ENCODE peak calls at places on chromosomes 3 and 15, in four cellular contexts. One of them, this sample, is unnamed.

GRCh38 chr15:74983725-74984231 is 11.6 kb upstream of the SCAMP5 start:
- DNase-seq in psoas muscle: no peak
- DNase-seq in spleen: peak; percentile 10
- DNase-seq in caudate nucleus: no peak
- DNase-seq in this sample: peak; percentile 77

GRCh38 chr3:64445318-64446300 is 220.3 kb upstream of the PRICKLE2 start:
- DNase-seq in psoas muscle: no peak
- DNase-seq in spleen: no peak
- DNase-seq in caudate nucleus: no peak
- DNase-seq in this sample: no peak

GRCh38 chr15:101288905-101289513 is 6.0 kb downstream of the SNRPA1 start:
- DNase-seq in psoas muscle: no peak
- DNase-seq in spleen: no peak
- DNase-seq in caudate nucleus: no peak
- DNase-seq in this sample: peak; percentile 75

GRCh38 chr15:72532991-72533601 is 59.0 kb downstream of the ARIH1 start:
- DNase-seq in psoas muscle: no peak
- DNase-seq in spleen: no peak
- DNase-seq in caudate nucleus: no peak
- DNase-seq in this sample: no peak

GRCh38 chr3:52331091-52331490 is 15.0 kb downstream of the DNAH1 start:
- DNase-seq in psoas muscle: no peak
- DNase-seq in spleen: no peak
- DNase-seq in caudate nucleus: no peak
- DNase-seq in this sample: no peak

GRCh38 chr15:70826634-70827033 is 27.3 kb downstream of the LARP6 start:
- DNase-seq in psoas muscle: peak; percentile 63
- DNase-seq in spleen: no peak
- DNase-seq in caudate nucleus: no peak
- DNase-seq in this sample: peak; percentile 38

GRCh38 chr15:97929456-97930229 is 30.9 kb upstream of the ARRDC4 start:
- DNase-seq in psoas muscle: no peak
- DNase-seq in spleen: no peak
- DNase-seq in caudate nucleus: no peak
- DNase-seq in this sample: no peak

GRCh38 chr3:138328341-138328740 is 1.3 kb downstream of the NME9 start:
- DNase-seq in psoas muscle: no peak
- DNase-seq in spleen: no peak
- DNase-seq in caudate nucleus: no peak
- DNase-seq in this sample: peak; percentile 31

GRCh38 chr15:58190419-58190818 is 52.2 kb downstream of the AQP9 start:
- DNase-seq in psoas muscle: no peak
- DNase-seq in spleen: no peak
- DNase-seq in caudate nucleus: no peak
- DNase-seq in this sample: no peak

GRCh38 chr3:170410428-170411029 is 8.1 kb upstream of the CLDN11 start:
- DNase-seq in psoas muscle: no peak
- DNase-seq in spleen: no peak
- DNase-seq in caudate nucleus: no peak
- DNase-seq in this sample: peak; percentile 39

GRCh38 chr3:52140000-52140399 is 14.2 kb downstream of the POC1A start:
- DNase-seq in psoas muscle: peak; percentile 75
- DNase-seq in spleen: no peak
- DNase-seq in caudate nucleus: no peak
- DNase-seq in this sample: no peak

GRCh38 chr3:16512435-16513140 is 911 bp downstream of the RFTN1 start:
- DNase-seq in psoas muscle: peak; percentile 75
- DNase-seq in spleen: peak; percentile 91
- DNase-seq in caudate nucleus: no peak
- DNase-seq in this sample: peak; percentile 25

GRCh38 chr15:39310633-39311032 is 270.2 kb upstream of the THBS1 start:
- DNase-seq in psoas muscle: no peak
- DNase-seq in spleen: no peak
- DNase-seq in caudate nucleus: no peak
- DNase-seq in this sample: no peak

GRCh38 chr3:128466840-128467541 is at the start of gene DNAJB8:
- DNase-seq in psoas muscle: no peak
- DNase-seq in spleen: no peak
- DNase-seq in caudate nucleus: no peak
- DNase-seq in this sample: no peak

GRCh38 chr3:123404391-123404790 is 44.5 kb downstream of the ADCY5 start:
- DNase-seq in psoas muscle: no peak
- DNase-seq in spleen: peak; percentile 58
- DNase-seq in caudate nucleus: no peak
- DNase-seq in this sample: no peak
- H3K27ac ChIP-seq in psoas muscle: no peak overlapping the region
- H3K27ac ChIP-seq in spleen: no peak overlapping the region
- H3K27ac ChIP-seq in caudate nucleus: peak overlapping the region; percentile 32
- H3K27ac ChIP-seq in this sample: no peak overlapping the region

GRCh38 chr3:43866529-43867353 is 176.0 kb downstream of the ABHD5 start:
- DNase-seq in psoas muscle: no peak
- DNase-seq in spleen: peak; percentile 6
- DNase-seq in caudate nucleus: no peak
- DNase-seq in this sample: no peak
- H3K27ac ChIP-seq in psoas muscle: no peak overlapping the region
- H3K27ac ChIP-seq in spleen: no peak overlapping the region
- H3K27ac ChIP-seq in caudate nucleus: no peak overlapping the region
- H3K27ac ChIP-seq in this sample: no peak overlapping the region

DNA sequence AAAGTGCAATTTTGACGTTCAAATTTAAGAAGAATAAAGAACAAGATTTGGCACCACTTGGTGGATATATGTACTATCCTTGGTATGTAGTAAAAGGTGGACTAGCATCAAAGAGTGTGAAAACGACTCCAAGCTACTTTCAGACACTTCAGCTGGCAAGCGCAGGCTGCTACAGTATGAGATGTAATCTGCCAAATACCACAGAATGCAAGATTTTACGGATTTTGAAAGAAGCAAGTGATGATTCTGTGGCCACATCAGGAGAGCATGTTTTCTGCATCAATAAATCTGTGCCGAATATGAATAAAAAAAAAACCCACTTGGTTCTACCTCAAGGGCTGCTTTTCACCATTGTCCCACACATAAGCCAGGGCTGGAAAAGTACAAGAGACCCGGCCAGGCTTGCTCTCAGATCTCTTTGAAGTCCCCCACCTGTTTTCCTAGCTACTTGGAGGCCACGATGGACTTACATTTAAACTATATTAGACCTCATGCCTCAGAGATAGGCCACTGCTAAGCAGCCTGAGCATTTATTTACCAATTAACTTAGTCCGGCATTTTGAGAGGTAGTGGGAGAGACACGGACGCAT is 37.4 kb downstream of the MYO1E start:
- DNase-seq in psoas muscle: no peak
- DNase-seq in spleen: no peak
- DNase-seq in caudate nucleus: no peak
- DNase-seq in this sample: no peak
- H3K27ac ChIP-seq in psoas muscle: no peak overlapping the region
- H3K27ac ChIP-seq in spleen: no peak overlapping the region
- H3K27ac ChIP-seq in caudate nucleus: no peak overlapping the region
- H3K27ac ChIP-seq in this sample: no peak overlapping the region

GRCh38 chr15:95839367-95839782 is 491.1 kb upstream of the NR2F2 start:
- DNase-seq in psoas muscle: no peak
- DNase-seq in spleen: no peak
- DNase-seq in caudate nucleus: no peak
- DNase-seq in this sample: no peak
- H3K27ac ChIP-seq in psoas muscle: no peak overlapping the region
- H3K27ac ChIP-seq in spleen: peak overlapping the region; percentile 52
- H3K27ac ChIP-seq in caudate nucleus: no peak overlapping the region
- H3K27ac ChIP-seq in this sample: no peak overlapping the region

GRCh38 chr3:147939425-147940196 is 530.4 kb downstream of the ZIC1 start:
- DNase-seq in psoas muscle: no peak
- DNase-seq in spleen: no peak
- DNase-seq in caudate nucleus: peak; percentile 10
- DNase-seq in this sample: peak; percentile 69
- H3K27ac ChIP-seq in psoas muscle: no peak overlapping the region
- H3K27ac ChIP-seq in spleen: no peak overlapping the region
- H3K27ac ChIP-seq in caudate nucleus: peak overlapping the region; percentile 80
- H3K27ac ChIP-seq in this sample: peak overlapping the region; percentile 84

GRCh38 chr3:159870723-159871122 is 117.9 kb upstream of the IL12A start:
- DNase-seq in psoas muscle: no peak
- DNase-seq in spleen: no peak
- DNase-seq in caudate nucleus: no peak
- DNase-seq in this sample: no peak

GRCh38 chr3:159877924-159878323 is 110.7 kb upstream of the IL12A start:
- DNase-seq in psoas muscle: no peak
- DNase-seq in spleen: no peak
- DNase-seq in caudate nucleus: no peak
- DNase-seq in this sample: no peak

GRCh38 chr3:159867372-159867771 is 121.3 kb upstream of the IL12A start:
- DNase-seq in psoas muscle: no peak
- DNase-seq in spleen: no peak
- DNase-seq in caudate nucleus: no peak
- DNase-seq in this sample: no peak

DNA sequence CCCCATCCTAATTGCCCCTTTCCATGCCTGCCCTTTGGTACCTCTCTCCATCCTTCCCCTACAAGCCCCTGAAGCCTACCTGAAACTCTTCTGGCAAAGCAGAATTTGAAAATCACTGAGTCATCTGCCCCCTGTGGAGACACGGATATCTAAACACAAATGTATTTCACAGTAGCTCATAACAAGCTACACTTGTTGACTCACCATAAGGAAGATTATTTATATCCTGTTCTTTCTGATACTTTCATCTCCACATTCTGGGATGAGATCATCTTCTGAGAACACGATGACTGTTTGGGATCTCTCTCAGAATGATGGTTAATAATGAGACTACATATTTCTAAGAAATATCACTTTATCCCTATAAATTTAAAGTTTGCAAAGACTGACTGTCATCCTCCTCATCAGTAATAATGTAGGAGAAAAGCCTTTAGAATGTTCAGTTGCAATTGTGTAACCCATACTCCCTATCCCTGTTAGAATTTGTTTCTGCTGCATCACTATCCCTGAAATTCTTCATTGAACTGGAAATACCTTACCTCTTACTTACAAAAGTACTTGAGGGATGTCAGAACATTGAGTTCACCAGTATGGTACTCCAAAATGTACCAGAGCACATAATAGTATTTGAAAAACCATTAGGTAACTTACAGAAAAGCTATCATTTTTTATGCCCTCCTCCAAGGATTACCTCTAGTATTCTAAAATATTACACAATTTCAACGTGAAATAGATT is 116.1 kb upstream of the IL12A start:
- DNase-seq in psoas muscle: no peak
- DNase-seq in spleen: no peak
- DNase-seq in caudate nucleus: no peak
- DNase-seq in this sample: peak; percentile 34
- H3K27ac ChIP-seq in psoas muscle: peak overlapping the region; percentile 71
- H3K27ac ChIP-seq in spleen: no peak overlapping the region
- H3K27ac ChIP-seq in caudate nucleus: peak overlapping the region; percentile 53
- H3K27ac ChIP-seq in this sample: peak overlapping the region; percentile 26

DNA sequence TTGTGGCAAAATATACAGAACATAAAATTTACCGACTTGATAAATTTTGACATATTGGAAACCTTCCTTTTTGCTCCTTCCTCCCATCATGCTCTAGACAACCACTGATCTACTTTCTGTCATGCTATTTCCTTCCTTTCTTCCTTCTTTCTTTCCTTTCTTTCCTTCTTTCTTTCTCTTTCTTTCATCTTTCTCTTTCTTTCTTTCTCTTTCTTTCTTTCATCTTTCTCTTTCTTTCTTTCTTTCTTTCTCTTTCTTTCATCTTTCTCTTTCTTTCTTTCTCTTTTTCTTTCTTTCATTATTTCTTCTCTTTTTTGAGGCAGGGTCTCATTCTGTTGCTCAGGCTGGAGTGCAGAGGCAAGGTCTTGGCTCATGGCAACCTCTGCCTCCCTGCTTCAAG is 8.9 kb upstream of the TMEM45A start:
- DNase-seq in psoas muscle: no peak
- DNase-seq in spleen: no peak
- DNase-seq in caudate nucleus: no peak
- DNase-seq in this sample: no peak
- H3K27ac ChIP-seq in psoas muscle: no peak overlapping the region
- H3K27ac ChIP-seq in spleen: no peak overlapping the region
- H3K27ac ChIP-seq in caudate nucleus: no peak overlapping the region
- H3K27ac ChIP-seq in this sample: no peak overlapping the region

DNA sequence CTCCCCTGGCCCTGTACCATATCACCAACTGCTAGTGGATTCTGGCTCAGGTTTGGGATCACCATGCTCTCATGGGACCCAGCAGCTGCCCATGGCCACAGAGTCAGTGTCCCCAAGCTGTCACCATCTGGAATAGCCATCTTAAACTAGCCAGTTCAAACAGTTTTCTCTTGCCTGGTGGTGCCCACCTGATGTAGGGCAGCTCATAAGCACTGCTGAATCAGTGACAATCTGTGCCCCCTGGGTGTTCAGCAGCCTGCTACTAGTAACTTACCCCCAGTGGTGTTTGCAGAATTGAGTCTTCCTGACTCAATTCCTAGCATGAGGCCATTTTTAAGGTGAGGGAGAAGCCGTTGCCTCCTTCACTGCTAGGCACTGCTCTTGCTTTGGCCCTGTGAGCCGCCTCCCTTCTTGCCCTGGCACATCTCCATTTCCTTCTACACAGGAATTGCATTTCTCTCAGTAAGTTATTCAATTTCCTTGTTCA is 7.9 kb downstream of the RPSA start:
- DNase-seq in psoas muscle: no peak
- DNase-seq in spleen: no peak
- DNase-seq in caudate nucleus: no peak
- DNase-seq in this sample: peak; percentile 24
- H3K27ac ChIP-seq in psoas muscle: no peak overlapping the region
- H3K27ac ChIP-seq in spleen: no peak overlapping the region
- H3K27ac ChIP-seq in caudate nucleus: no peak overlapping the region
- H3K27ac ChIP-seq in this sample: no peak overlapping the region

DNA sequence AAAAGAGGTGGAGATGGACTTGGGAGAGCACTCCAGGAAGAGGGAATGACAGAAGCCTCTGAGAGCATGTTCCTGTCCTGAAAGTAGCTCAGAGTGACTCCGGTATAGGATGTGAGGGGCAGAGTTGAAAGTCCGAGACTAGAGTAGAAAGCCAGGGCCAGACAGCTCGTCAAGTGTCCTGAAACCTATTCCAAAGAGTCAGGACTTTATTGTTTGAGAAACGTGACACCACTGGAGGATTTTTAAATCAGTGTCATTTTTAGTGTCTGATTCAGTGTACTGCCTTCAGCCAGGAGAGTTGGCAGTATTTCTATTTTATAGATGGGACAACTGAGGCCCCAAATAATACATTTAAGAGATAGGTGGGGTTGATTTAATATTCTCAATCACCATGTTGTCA is 1.6 kb upstream of the RBMS3 start:
- DNase-seq in psoas muscle: no peak
- DNase-seq in spleen: no peak
- DNase-seq in caudate nucleus: no peak
- DNase-seq in this sample: no peak
- H3K27ac ChIP-seq in psoas muscle: peak overlapping the region; percentile 93
- H3K27ac ChIP-seq in spleen: peak overlapping the region; percentile 5
- H3K27ac ChIP-seq in caudate nucleus: no peak overlapping the region
- H3K27ac ChIP-seq in this sample: no peak overlapping the region